ENCODE peak calls at places on chromosomes 1 and 21, in nine cellular contexts. C, E, Z, P, L, D, J, W and G are unnamed samples.

GRCh38 chr1:13735168-13735930 is 35.4 kb downstream of the PRDM2 start:
- DNase-seq in C (no peak), E (no peak), Z (no peak), P (no peak), L (no peak), D (no peak), J (no peak), W (no peak), G (no peak)

GRCh38 chr1:226609836-226610455 is 61.4 kb downstream of the STUM start:
- DNase-seq in C (peak), E (no peak), Z (no peak), P (no peak), L (no peak), D (no peak), J (no peak), W (no peak), G (no peak)

GRCh38 chr1:47996406-47997226 is 569 bp downstream of the TRABD2B start:
- DNase-seq in C (no peak), E (no peak), Z (peak), P (no peak), L (no peak), D (no peak), J (no peak), W (peak), G (no peak)

GRCh38 chr1:24551910-24552571 is 3.8 kb upstream of the NCMAP start:
- DNase-seq in C (no peak), E (no peak), Z (no peak), P (peak), L (no peak), D (no peak), J (no peak), W (no peak), G (no peak)

GRCh38 chr21:26795866-26796329 is 49.3 kb downstream of the ADAMTS1 start:
- DNase-seq in C (peak), E (no peak), Z (peak), P (peak), L (no peak), D (no peak), J (no peak), W (peak), G (no peak)

GRCh38 chr21:46068516-46069079 is 29.3 kb upstream of the COL6A2 start:
- DNase-seq in C (peak), E (no peak), Z (no peak), P (no peak), L (no peak), D (no peak), J (no peak), W (no peak), G (no peak)

GRCh38 chr1:85048296-85049064 is at the start of gene MCOLN3:
- DNase-seq in C (no peak), E (no peak), Z (peak), P (no peak), L (peak), D (no peak), J (peak), W (peak), G (no peak)

GRCh38 chr1:184764483-184764882 is 9.8 kb upstream of the EDEM3 start:
- DNase-seq in C (no peak), E (no peak), Z (no peak), P (no peak), L (no peak), D (no peak), J (no peak), W (no peak), G (no peak)

GRCh38 chr1:109834951-109835350 is 71.2 kb upstream of the EPS8L3 start:
- DNase-seq in C (no peak), E (no peak), Z (no peak), P (no peak), L (no peak), D (no peak), J (no peak), W (no peak), G (no peak)

GRCh38 chr1:65260851-65261473 is 48.4 kb upstream of the DNAJC6 start:
- DNase-seq in C (no peak), E (no peak), Z (no peak), P (no peak), L (no peak), D (no peak), J (no peak), W (no peak), G (peak)

GRCh38 chr1:77347646-77348045 is 65.8 kb downstream of the AK5 start:
- DNase-seq in C (no peak), E (no peak), Z (no peak), P (peak), L (no peak), D (peak), J (no peak), W (no peak), G (peak)

GRCh38 chr1:2300851-2301606 is 72.9 kb downstream of the SKI start:
- DNase-seq in C (no peak), E (peak), Z (peak), P (no peak), L (peak), D (no peak), J (peak), W (peak), G (no peak)

GRCh38 chr1:210598135-210598652 is 269.5 kb downstream of the HHAT start:
- DNase-seq in C (no peak), E (no peak), Z (peak), P (peak), L (no peak), D (no peak), J (no peak), W (no peak), G (peak)

GRCh38 chr21:45320261-45320990 is 32.7 kb upstream of the POFUT2 start:
- DNase-seq in C (no peak), E (no peak), Z (peak), P (no peak), L (no peak), D (no peak), J (no peak), W (peak), G (no peak)

GRCh38 chr1:218368686-218369085 is 23.6 kb downstream of the TGFB2 start:
- DNase-seq in C (no peak), E (no peak), Z (no peak), P (no peak), L (no peak), D (no peak), J (no peak), W (no peak), G (no peak)